ENCODE peak calls at places on chromosome 21, in six cellular contexts. U, I, T, B, R and D are unnamed samples.

GRCh38 chr21:34889287-34889536 is 159.9 kb downstream of the RUNX1 start:
- DNase-seq in T (no peak), U (peak; percentile 62), R (peak; percentile 27), B (peak; percentile 74), I (peak; percentile 50), D (peak; percentile 75)

GRCh38 chr21:31557956-31558838 is 101.3 kb upstream of the SOD1 start:
- DNase-seq in I (peak; percentile 10), B (no peak), T (no peak), U (no peak), R (no peak), D (no peak)

GRCh38 chr21:39141502-39141901 is 41.7 kb downstream of the PSMG1 start:
- DNase-seq in T (no peak), B (peak; percentile 73), I (peak; percentile 30), U (no peak), R (no peak), D (no peak)

GRCh38 chr21:31945576-31945975 is 72.8 kb downstream of the HUNK start:
- DNase-seq in U (no peak), I (no peak), B (peak; percentile 97), T (no peak), R (no peak), D (no peak)

GRCh38 chr21:39911286-39911685 is 44.0 kb downstream of the PCP4 start:
- DNase-seq in B (no peak), R (no peak), T (no peak), U (no peak), I (no peak), D (no peak)

GRCh38 chr21:16634522-16634914 is 878.3 kb upstream of the CXADR start:
- DNase-seq in T (no peak), R (no peak), I (no peak), B (no peak), U (no peak), D (no peak)

GRCh38 chr21:46559291-46559983 is 45.4 kb downstream of the S100B start:
- DNase-seq in I (no peak), T (no peak), R (peak; percentile 51), U (peak; percentile 31), B (no peak), D (peak; percentile 38)

GRCh38 chr21:39004776-39005605 is 178.3 kb downstream of the PSMG1 start:
- DNase-seq in U (peak; percentile 78), R (no peak), B (peak; percentile 26), I (peak; percentile 47), T (no peak), D (peak; percentile 87)

GRCh38 chr21:25809013-25809412 is 74.2 kb downstream of the GABPA start:
- DNase-seq in R (no peak), U (no peak), T (no peak), I (no peak), B (peak; percentile 19), D (no peak)

GRCh38 chr21:16419188-16419874 is 689.5 kb downstream of the USP25 start:
- DNase-seq in U (peak; percentile 90), I (peak; percentile 12), R (no peak), B (peak; percentile 57), T (peak; percentile 25), D (peak; percentile 88)

GRCh38 chr21:46394819-46395152 is 63.9 kb upstream of the DIP2A start:
- DNase-seq in U (no peak), B (no peak), T (no peak), I (no peak), R (no peak), D (no peak)

GRCh38 chr21:38839683-38840286 is 34.1 kb downstream of the ETS2 start:
- DNase-seq in U (no peak), T (no peak), I (no peak), R (no peak), B (peak; percentile 94), D (no peak)

GRCh38 chr21:27802816-27803475 is 836.1 kb upstream of the ADAMTS5 start:
- DNase-seq in R (no peak), T (no peak), B (peak; percentile 31), U (no peak), I (peak; percentile 39), D (no peak)

DNA sequence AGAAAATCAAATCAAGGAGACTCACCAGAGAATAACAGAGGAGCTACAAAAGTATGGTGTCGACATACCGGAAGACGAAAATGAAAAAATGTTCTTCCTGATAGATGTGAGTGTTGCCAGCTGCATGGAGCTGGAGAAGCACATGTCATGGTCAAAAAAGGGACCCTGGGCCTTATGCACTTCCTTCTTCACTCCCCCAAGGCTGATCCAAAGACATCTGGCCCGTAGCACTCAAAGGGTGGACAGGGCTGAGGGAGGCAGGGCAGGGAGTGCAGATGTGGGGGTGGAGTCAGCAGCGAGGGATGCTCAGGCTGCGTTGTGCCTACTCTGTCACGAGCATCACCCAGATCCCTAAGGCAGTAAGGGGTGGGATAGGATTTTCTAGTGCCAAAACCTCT is 19.4 kb downstream of the MX1 start:
- DNase-seq in T (no peak), B (no peak), I (peak; percentile 1), U (no peak), R (no peak), D (no peak)
- TF ChIP-seq POLR2A in T (no peak), B (no peak), I (no peak), U (no peak), R (no peak), D (no peak)

GRCh38 chr21:17789660-17790059 is 29.5 kb downstream of the C21orf91 start:
- DNase-seq in T (no peak), I (no peak), B (no peak), U (no peak), R (no peak), D (no peak)
- TF ChIP-seq POLR2A in T (no peak), I (no peak), B (no peak), U (no peak), R (no peak), D (no peak)

GRCh38 chr21:41316641-41317392 is at the start of gene FAM3B:
- DNase-seq in B (no peak), U (no peak), T (no peak), I (peak; percentile 47), R (no peak), D (no peak)
- TF ChIP-seq POLR2A in B (no peak), U (no peak), T (no peak), I (no peak), R (peak; percentile 80), D (no peak)

GRCh38 chr21:45366931-45367401 is 38.0 kb upstream of the COL18A1 start:
- DNase-seq in R (no peak), B (peak; percentile 98), T (no peak), I (peak; percentile 55), U (peak; percentile 48), D (peak; percentile 91)
- TF ChIP-seq POLR2A in R (no peak), B (no peak), T (no peak), I (no peak), U (no peak), D (no peak)

DNA sequence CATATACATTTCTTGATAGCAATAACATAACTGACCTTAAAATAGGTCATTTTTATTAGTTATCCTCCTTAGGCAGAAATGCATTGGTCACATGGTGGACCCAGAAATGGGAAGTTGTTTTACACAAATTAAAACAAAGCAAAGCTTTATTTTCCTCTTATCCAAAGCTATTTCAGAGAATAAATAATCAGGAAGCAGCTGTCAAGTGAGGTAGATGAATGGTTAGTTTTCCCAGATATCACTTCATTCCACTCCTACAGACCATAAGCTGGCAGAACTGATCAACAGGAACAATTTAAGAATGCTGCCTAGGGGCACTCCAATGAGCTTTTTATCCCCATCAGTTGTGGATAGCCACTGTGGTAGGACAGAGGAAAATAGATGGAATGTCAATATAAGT is 16.0 kb upstream of the OLIG1 start:
- DNase-seq in B (no peak), I (no peak), T (no peak), U (no peak), R (no peak), D (no peak)
- TF ChIP-seq POLR2A in B (no peak), I (no peak), T (no peak), U (no peak), R (no peak), D (no peak)

GRCh38 chr21:44301093-44301492 is 1.2 kb downstream of the PFKL start:
- DNase-seq in T (no peak), B (no peak), U (no peak), R (no peak), I (no peak), D (no peak)

GRCh38 chr21:44299085-44299457 is 782 bp upstream of the PFKL start:
- DNase-seq in B (peak; percentile 4), I (no peak), R (no peak), U (no peak), T (no peak), D (no peak)

GRCh38 chr21:44300262-44300959 is 558 bp downstream of the PFKL start:
- DNase-seq in U (peak; percentile 84), I (peak; percentile 87), R (peak; percentile 70), T (peak; percentile 49), B (peak; percentile 19), D (peak; percentile 88)

GRCh38 chr21:44298301-44298700 is 1.6 kb upstream of the PFKL start:
- DNase-seq in I (no peak), U (no peak), R (no peak), B (peak; percentile 7), T (no peak), D (no peak)

GRCh38 chr21:44299458-44300261 is at the start of gene PFKL:
- DNase-seq in B (peak; percentile 20), U (peak; percentile 79), T (peak; percentile 49), R (peak; percentile 69), I (peak; percentile 83), D (peak; percentile 81)
- TF ChIP-seq POLR2A in B (peak; percentile 69), U (no peak), T (peak; percentile 57), R (peak; percentile 58), I (peak; percentile 67), D (peak; percentile 33)

GRCh38 chr21:42974832-42975820 is 764 bp downstream of the PKNOX1 start:
- DNase-seq in T (peak; percentile 16), B (peak; percentile 64), R (peak; percentile 51), I (peak; percentile 66), U (peak; percentile 77), D (peak; percentile 85)
- TF ChIP-seq POLR2A in T (peak; percentile 22), B (peak; percentile 60), R (no peak), I (peak; percentile 20), U (no peak), D (no peak)